ENCODE peak calls at places on chromosomes 5 and 9, in six cellular contexts. J, U, N, E, O and M are unnamed samples.

GRCh38 chr5:32708949-32709348 is 2.2 kb upstream of the NPR3 start:
- DNase-seq in U (no peak), N (no peak), O (no peak), E (no peak), J (no peak), M (no peak)

GRCh38 chr5:65032250-65032649 is 263.5 kb downstream of the CWC27 start:
- DNase-seq in U (no peak), O (peak), J (peak), E (no peak), N (no peak), M (peak)

GRCh38 chr5:179193746-179194145 is 133.6 kb downstream of the ZNF354C start:
- DNase-seq in O (no peak), N (no peak), E (no peak), U (no peak), J (no peak), M (no peak)

GRCh38 chr5:33036128-33036527 is 325.0 kb downstream of the NPR3 start:
- DNase-seq in U (no peak), J (no peak), E (no peak), N (no peak), O (no peak), M (no peak)

GRCh38 chr5:15008476-15008875 is 136.9 kb upstream of the ANKH start:
- DNase-seq in J (peak), U (peak), E (no peak), O (peak), N (no peak), M (peak)

GRCh38 chr9:90868555-90868954 is 66.9 kb downstream of the SYK start:
- DNase-seq in O (no peak), U (no peak), J (no peak), N (no peak), E (no peak), M (no peak)

GRCh38 chr9:105636331-105636730 is 25.9 kb upstream of the TAL2 start:
- DNase-seq in U (no peak), J (no peak), E (no peak), O (peak), N (no peak), M (no peak)

GRCh38 chr9:93028448-93029006 is 30.0 kb upstream of the SUSD3 start:
- DNase-seq in U (no peak), J (no peak), E (peak), N (no peak), O (no peak), M (peak)

GRCh38 chr9:123660691-123661090 is 269.2 kb downstream of the DENND1A start:
- DNase-seq in U (no peak), J (no peak), O (no peak), N (no peak), E (no peak), M (peak)

GRCh38 chr5:113217619-113218184 is 217.1 kb downstream of the TSSK1B start:
- DNase-seq in N (no peak), J (no peak), E (no peak), U (no peak), O (no peak), M (no peak)

GRCh38 chr9:113633782-113634596 is 170.5 kb downstream of the RGS3 start:
- DNase-seq in N (no peak), E (no peak), U (peak), O (no peak), J (no peak), M (no peak)

GRCh38 chr9:36327903-36328302 is 69.7 kb upstream of the GNE start:
- DNase-seq in E (no peak), O (no peak), U (no peak), J (no peak), N (no peak), M (no peak)

GRCh38 chr9:134782921-134783698 is 97.5 kb upstream of the FCN2 start:
- DNase-seq in O (no peak), E (peak), J (no peak), U (no peak), N (no peak), M (peak)

GRCh38 chr5:1133108-1133507 is 21.2 kb upstream of the SLC12A7 start:
- DNase-seq in O (no peak), N (no peak), E (no peak), U (no peak), J (no peak), M (no peak)

GRCh38 chr9:95494022-95494415 is 22.8 kb downstream of the PTCH1 start:
- DNase-seq in E (no peak), N (no peak), U (no peak), J (no peak), O (no peak), M (peak)

GRCh38 chr9:113957778-113958430 is 81.8 kb downstream of the ZNF618 start:
- DNase-seq in J (peak), N (no peak), O (peak), U (no peak), E (no peak), M (no peak)

GRCh38 chr5:84382363-84383295 is 2.1 kb downstream of the EDIL3 start:
- DNase-seq in N (no peak), U (no peak), O (peak), J (peak), E (no peak), M (peak)

GRCh38 chr9:137461663-137462395 is 2.7 kb upstream of the NSMF start:
- DNase-seq in J (peak), O (peak), U (no peak), N (peak), E (peak), M (peak)

GRCh38 chr5:127340606-127341005 is 50.0 kb downstream of the MEGF10 start:
- DNase-seq in O (no peak), U (no peak), E (no peak), J (no peak), N (no peak), M (no peak)

GRCh38 chr5:78920604-78921003 is 64.5 kb downstream of the ARSB start:
- DNase-seq in O (no peak), E (no peak), J (peak), U (no peak), N (no peak), M (peak)

GRCh38 chr5:176788931-176789872 is 21.2 kb upstream of the UNC5A start:
- DNase-seq in O (no peak), U (no peak), J (no peak), E (no peak), N (no peak), M (no peak)

GRCh38 chr9:91710148-91710547 is 239.9 kb downstream of the ROR2 start:
- DNase-seq in E (no peak), O (no peak), J (no peak), U (no peak), N (no peak), M (no peak)

GRCh38 chr5:112762113-112762810 is 24.6 kb downstream of the APC start:
- DNase-seq in O (no peak), E (no peak), J (peak), N (no peak), U (no peak), M (no peak)

GRCh38 chr9:84393266-84393905 is 52.8 kb upstream of the SLC28A3 start:
- DNase-seq in J (no peak), E (no peak), O (no peak), N (no peak), U (no peak), M (no peak)

GRCh38 chr9:101485873-101486692 is 47.6 kb upstream of the RNF20 start:
- DNase-seq in E (no peak), N (peak), J (peak), U (no peak), O (no peak), M (no peak)

GRCh38 chr5:157189223-157189622 is 8.6 kb downstream of the ITK start:
- DNase-seq in U (no peak), N (no peak), J (no peak), E (no peak), O (no peak), M (no peak)

GRCh38 chr5:5277118-5277517 is 137.0 kb downstream of the ADAMTS16 start:
- DNase-seq in E (no peak), J (no peak), N (no peak), O (no peak), U (no peak), M (no peak)

GRCh38 chr5:131375351-131375750 is 111.5 kb downstream of the CDC42SE2 start:
- DNase-seq in O (no peak), E (no peak), J (no peak), N (no peak), U (no peak), M (no peak)

GRCh38 chr5:54673523-54674225 is 156.1 kb downstream of the SNX18 start:
- DNase-seq in E (peak), O (no peak), N (no peak), J (no peak), U (no peak), M (peak)

GRCh38 chr9:16543225-16543624 is 327.2 kb downstream of the BNC2 start:
- DNase-seq in O (no peak), U (no peak), N (no peak), J (no peak), E (no peak), M (no peak)

GRCh38 chr5:597871-598563 is 14.1 kb upstream of the CEP72 start:
- DNase-seq in O (no peak), U (no peak), J (no peak), N (no peak), E (no peak), M (no peak)

GRCh38 chr5:154198611-154199230 is 8.2 kb downstream of the GALNT10 start:
- DNase-seq in N (no peak), O (peak), U (peak), E (no peak), J (peak), M (no peak)

GRCh38 chr5:132293066-132293991 is 865 bp upstream of the SLC22A4 start:
- DNase-seq in U (peak), N (peak), J (peak), O (peak), E (no peak), M (peak)

GRCh38 chr9:37967272-37967581 is 63.3 kb upstream of the SLC25A51 start:
- DNase-seq in J (no peak), E (no peak), U (no peak), N (no peak), O (no peak), M (no peak)

GRCh38 chr9:2208465-2208864 is 193.3 kb downstream of the SMARCA2 start:
- DNase-seq in J (no peak), O (no peak), N (no peak), E (no peak), U (no peak), M (no peak)

GRCh38 chr5:54383225-54383624 is 72.3 kb upstream of the HSPB3 start:
- DNase-seq in O (no peak), J (no peak), U (no peak), N (no peak), E (no peak), M (no peak)

DNA sequence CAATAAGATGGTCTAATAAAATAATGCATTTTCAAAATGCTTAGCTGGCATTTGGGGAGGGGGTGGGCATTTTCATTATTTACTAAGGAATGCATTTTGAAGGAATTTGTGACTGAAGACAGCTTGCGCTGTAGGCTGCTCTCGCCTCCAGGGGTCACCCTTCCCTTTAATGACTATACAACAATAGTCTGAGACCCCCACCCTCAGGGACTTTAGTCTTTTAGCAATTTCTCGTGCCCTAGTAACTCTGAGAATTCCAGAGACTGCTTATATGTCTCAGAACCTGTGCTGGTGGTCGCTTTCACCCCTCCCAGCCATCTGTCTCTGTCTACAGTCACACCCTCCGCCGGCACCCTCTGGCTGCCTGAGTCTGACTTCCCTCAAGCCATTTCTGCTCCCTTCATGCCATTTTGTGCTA is 671.5 kb downstream of the NR2F1-AS1 start:
- DNase-seq in O (peak), E (no peak), N (no peak), J (peak), U (peak), M (peak)
- TF ChIP-seq CTCF in O (peak), E (peak), N (no peak), J (peak), U (peak), M (peak)

GRCh38 chr9:116774421-116774820 is 87.3 kb downstream of the TRIM32 start:
- DNase-seq in U (no peak), N (no peak), J (no peak), E (no peak), O (no peak), M (no peak)
- TF ChIP-seq MYC in U (no peak), N (no peak), J (no peak), E (no peak), O (no peak), M (no peak)

GRCh38 chr5:122424211-122424610 is 112.2 kb downstream of the SNCAIP start:
- DNase-seq in N (no peak), O (no peak), E (no peak), U (no peak), J (no peak), M (no peak)
- TF ChIP-seq POLR2A in N (no peak), O (no peak), E (no peak), U (no peak), J (no peak), M (no peak)

GRCh38 chr5:61353293-61353692 is 21.2 kb downstream of the ZSWIM6 start:
- DNase-seq in E (no peak), J (no peak), O (no peak), U (no peak), N (no peak), M (no peak)

GRCh38 chr5:61352612-61353156 is 20.6 kb downstream of the ZSWIM6 start:
- DNase-seq in E (no peak), U (no peak), O (no peak), N (no peak), J (no peak), M (no peak)

GRCh38 chr5:61354199-61354598 is 22.1 kb downstream of the ZSWIM6 start:
- DNase-seq in J (no peak), O (no peak), E (no peak), N (no peak), U (no peak), M (no peak)

GRCh38 chr5:61362796-61363364 is 30.8 kb downstream of the ZSWIM6 start:
- DNase-seq in U (no peak), O (no peak), J (peak), N (no peak), E (no peak), M (peak)

GRCh38 chr5:61357745-61358144 is 25.7 kb downstream of the ZSWIM6 start:
- DNase-seq in N (peak), J (peak), O (no peak), U (peak), E (no peak), M (peak)
- TF ChIP-seq CTCF in N (peak), J (no peak), O (peak), U (peak), E (peak), M (peak)